ENCODE peak calls at places on chromosomes 1 and 21, in seven cellular contexts. One of them, this sample, is unnamed. For H3K4me1, the result is how much of the 10 kb centered on the place peaks cover.

GRCh38 chr1:16125483-16125882 is 30.4 kb downstream of the EPHA2 start:
- DNase-seq in gastrocnemius medialis: no peak
- DNase-seq in CD4-positive, CD25-positive, alpha-beta regulatory T cell: no peak
- DNase-seq in IMR-90: no peak
- DNase-seq in neural progenitor cell: no peak
- DNase-seq in ovary: no peak
- DNase-seq in upper lobe of right lung: no peak
- DNase-seq in this sample: no peak

GRCh38 chr1:28955930-28956552 is 41.7 kb downstream of the EPB41 start:
- DNase-seq in IMR-90: peak
- DNase-seq in ovary: no peak
- DNase-seq in neural progenitor cell: peak
- DNase-seq in upper lobe of right lung: no peak
- DNase-seq in CD4-positive, CD25-positive, alpha-beta regulatory T cell: no peak
- DNase-seq in gastrocnemius medialis: no peak
- DNase-seq in this sample: no peak

GRCh38 chr21:34598931-34599400 is 15.9 kb downstream of the RCAN1 start:
- DNase-seq in gastrocnemius medialis: no peak
- DNase-seq in CD4-positive, CD25-positive, alpha-beta regulatory T cell: no peak
- DNase-seq in IMR-90: peak
- DNase-seq in upper lobe of right lung: no peak
- DNase-seq in ovary: no peak
- DNase-seq in neural progenitor cell: no peak
- DNase-seq in this sample: peak

GRCh38 chr1:156504062-156504813 is 3.7 kb upstream of the MEF2D start:
- DNase-seq in IMR-90: peak
- DNase-seq in gastrocnemius medialis: peak
- DNase-seq in neural progenitor cell: no peak
- DNase-seq in upper lobe of right lung: peak
- DNase-seq in ovary: no peak
- DNase-seq in CD4-positive, CD25-positive, alpha-beta regulatory T cell: no peak
- DNase-seq in this sample: peak

GRCh38 chr1:111620412-111620971 is 903 bp downstream of the RAP1A start:
- DNase-seq in ovary: no peak
- DNase-seq in CD4-positive, CD25-positive, alpha-beta regulatory T cell: no peak
- DNase-seq in neural progenitor cell: no peak
- DNase-seq in upper lobe of right lung: no peak
- DNase-seq in gastrocnemius medialis: no peak
- DNase-seq in IMR-90: no peak
- DNase-seq in this sample: peak

GRCh38 chr1:230636575-230637163 is 5.6 kb upstream of the COG2 start:
- DNase-seq in neural progenitor cell: no peak
- DNase-seq in IMR-90: no peak
- DNase-seq in CD4-positive, CD25-positive, alpha-beta regulatory T cell: no peak
- DNase-seq in ovary: no peak
- DNase-seq in gastrocnemius medialis: no peak
- DNase-seq in upper lobe of right lung: no peak
- DNase-seq in this sample: no peak

GRCh38 chr1:233355841-233356704 is 28.5 kb downstream of the MAP3K21 start:
- DNase-seq in CD4-positive, CD25-positive, alpha-beta regulatory T cell: peak
- DNase-seq in gastrocnemius medialis: no peak
- DNase-seq in ovary: no peak
- DNase-seq in neural progenitor cell: no peak
- DNase-seq in IMR-90: no peak
- DNase-seq in upper lobe of right lung: no peak
- DNase-seq in this sample: no peak

GRCh38 chr1:175891783-175892309 is 148.5 kb upstream of the TNR start:
- DNase-seq in IMR-90: no peak
- DNase-seq in upper lobe of right lung: no peak
- DNase-seq in CD4-positive, CD25-positive, alpha-beta regulatory T cell: no peak
- DNase-seq in ovary: no peak
- DNase-seq in neural progenitor cell: no peak
- DNase-seq in gastrocnemius medialis: no peak
- DNase-seq in this sample: no peak

GRCh38 chr1:29310616-29311180 is 74.4 kb downstream of the PTPRU start:
- DNase-seq in upper lobe of right lung: peak
- DNase-seq in ovary: no peak
- DNase-seq in neural progenitor cell: no peak
- DNase-seq in gastrocnemius medialis: no peak
- DNase-seq in CD4-positive, CD25-positive, alpha-beta regulatory T cell: no peak
- DNase-seq in IMR-90: no peak
- DNase-seq in this sample: no peak

GRCh38 chr1:204263240-204263848 is 49.6 kb upstream of the GOLT1A start:
- DNase-seq in ovary: no peak
- DNase-seq in CD4-positive, CD25-positive, alpha-beta regulatory T cell: no peak
- DNase-seq in gastrocnemius medialis: no peak
- DNase-seq in IMR-90: peak
- DNase-seq in neural progenitor cell: no peak
- DNase-seq in upper lobe of right lung: no peak
- DNase-seq in this sample: no peak

GRCh38 chr21:42624095-42624830 is 29.2 kb upstream of the PDE9A start:
- DNase-seq in neural progenitor cell: no peak
- DNase-seq in ovary: no peak
- DNase-seq in CD4-positive, CD25-positive, alpha-beta regulatory T cell: no peak
- DNase-seq in gastrocnemius medialis: no peak
- DNase-seq in IMR-90: no peak
- DNase-seq in upper lobe of right lung: peak
- DNase-seq in this sample: no peak

GRCh38 chr1:80212958-80213357 is 1206.4 kb upstream of the ADGRL4 start:
- DNase-seq in gastrocnemius medialis: no peak
- DNase-seq in ovary: no peak
- DNase-seq in IMR-90: no peak
- DNase-seq in CD4-positive, CD25-positive, alpha-beta regulatory T cell: no peak
- DNase-seq in neural progenitor cell: peak
- DNase-seq in upper lobe of right lung: no peak
- DNase-seq in this sample: no peak

GRCh38 chr1:167501513-167502191 is 16.7 kb downstream of the CD247 start:
- DNase-seq in IMR-90: no peak
- DNase-seq in ovary: no peak
- DNase-seq in CD4-positive, CD25-positive, alpha-beta regulatory T cell: no peak
- DNase-seq in gastrocnemius medialis: no peak
- DNase-seq in upper lobe of right lung: no peak
- DNase-seq in neural progenitor cell: no peak
- DNase-seq in this sample: no peak

GRCh38 chr1:214990619-214991018 is 91.9 kb upstream of the KCNK2 start:
- DNase-seq in IMR-90: peak
- DNase-seq in neural progenitor cell: no peak
- DNase-seq in gastrocnemius medialis: no peak
- DNase-seq in upper lobe of right lung: no peak
- DNase-seq in CD4-positive, CD25-positive, alpha-beta regulatory T cell: no peak
- DNase-seq in ovary: no peak
- DNase-seq in this sample: peak

GRCh38 chr1:109133815-109134214 is 19.9 kb downstream of the ELAPOR1 start:
- DNase-seq in upper lobe of right lung: peak
- DNase-seq in CD4-positive, CD25-positive, alpha-beta regulatory T cell: no peak
- DNase-seq in gastrocnemius medialis: peak
- DNase-seq in IMR-90: no peak
- DNase-seq in neural progenitor cell: no peak
- DNase-seq in ovary: no peak
- DNase-seq in this sample: no peak

GRCh38 chr1:198678901-198679329 is 40.1 kb downstream of the PTPRC start:
- DNase-seq in upper lobe of right lung: no peak
- DNase-seq in neural progenitor cell: no peak
- DNase-seq in gastrocnemius medialis: no peak
- DNase-seq in CD4-positive, CD25-positive, alpha-beta regulatory T cell: peak
- DNase-seq in IMR-90: no peak
- DNase-seq in ovary: no peak
- DNase-seq in this sample: no peak
- H3K4me1 ChIP-seq in upper lobe of right lung: under half
- H3K4me1 ChIP-seq in neural progenitor cell: under half
- H3K4me1 ChIP-seq in gastrocnemius medialis: under half
- H3K4me1 ChIP-seq in CD4-positive, CD25-positive, alpha-beta regulatory T cell: half or more
- H3K4me1 ChIP-seq in IMR-90: under half
- H3K4me1 ChIP-seq in ovary: under half
- H3K4me1 ChIP-seq in this sample: under half

GRCh38 chr1:50981741-50982140 is 11.7 kb downstream of the CDKN2C start:
- DNase-seq in CD4-positive, CD25-positive, alpha-beta regulatory T cell: no peak
- DNase-seq in ovary: no peak
- DNase-seq in neural progenitor cell: no peak
- DNase-seq in gastrocnemius medialis: no peak
- DNase-seq in IMR-90: no peak
- DNase-seq in upper lobe of right lung: no peak
- DNase-seq in this sample: no peak
- H3K4me3 ChIP-seq in CD4-positive, CD25-positive, alpha-beta regulatory T cell: no peak
- H3K4me3 ChIP-seq in ovary: no peak
- H3K4me3 ChIP-seq in neural progenitor cell: no peak
- H3K4me3 ChIP-seq in gastrocnemius medialis: no peak
- H3K4me3 ChIP-seq in IMR-90: no peak
- H3K4me3 ChIP-seq in upper lobe of right lung: no peak
- H3K4me3 ChIP-seq in this sample: peak

GRCh38 chr21:38995755-38996154 is 187.5 kb downstream of the PSMG1 start:
- DNase-seq in ovary: no peak
- DNase-seq in CD4-positive, CD25-positive, alpha-beta regulatory T cell: no peak
- DNase-seq in neural progenitor cell: no peak
- DNase-seq in IMR-90: no peak
- DNase-seq in upper lobe of right lung: no peak
- DNase-seq in gastrocnemius medialis: no peak
- DNase-seq in this sample: no peak

GRCh38 chr21:38995071-38995669 is 188.1 kb downstream of the PSMG1 start:
- DNase-seq in IMR-90: no peak
- DNase-seq in ovary: no peak
- DNase-seq in CD4-positive, CD25-positive, alpha-beta regulatory T cell: no peak
- DNase-seq in upper lobe of right lung: no peak
- DNase-seq in neural progenitor cell: no peak
- DNase-seq in gastrocnemius medialis: no peak
- DNase-seq in this sample: no peak

GRCh38 chr21:38992737-38993136 is 187.0 kb downstream of the ETS2 start:
- DNase-seq in ovary: no peak
- DNase-seq in neural progenitor cell: no peak
- DNase-seq in upper lobe of right lung: no peak
- DNase-seq in gastrocnemius medialis: no peak
- DNase-seq in IMR-90: no peak
- DNase-seq in CD4-positive, CD25-positive, alpha-beta regulatory T cell: no peak
- DNase-seq in this sample: no peak

GRCh38 chr21:38994014-38994413 is 188.3 kb downstream of the ETS2 start:
- DNase-seq in ovary: no peak
- DNase-seq in IMR-90: no peak
- DNase-seq in upper lobe of right lung: no peak
- DNase-seq in neural progenitor cell: no peak
- DNase-seq in CD4-positive, CD25-positive, alpha-beta regulatory T cell: no peak
- DNase-seq in gastrocnemius medialis: no peak
- DNase-seq in this sample: no peak

GRCh38 chr21:38993561-38993960 is 187.8 kb downstream of the ETS2 start:
- DNase-seq in ovary: no peak
- DNase-seq in upper lobe of right lung: no peak
- DNase-seq in IMR-90: peak
- DNase-seq in neural progenitor cell: no peak
- DNase-seq in gastrocnemius medialis: peak
- DNase-seq in CD4-positive, CD25-positive, alpha-beta regulatory T cell: no peak
- DNase-seq in this sample: peak
- H3K4me1 ChIP-seq in ovary: under half
- H3K4me1 ChIP-seq in upper lobe of right lung: half or more
- H3K4me1 ChIP-seq in IMR-90: under half
- H3K4me1 ChIP-seq in neural progenitor cell: under half
- H3K4me1 ChIP-seq in gastrocnemius medialis: under half
- H3K4me1 ChIP-seq in CD4-positive, CD25-positive, alpha-beta regulatory T cell: under half
- H3K4me1 ChIP-seq in this sample: under half

GRCh38 chr1:35882945-35883680 is at the start of gene AGO1:
- DNase-seq in IMR-90: peak
- DNase-seq in upper lobe of right lung: peak
- DNase-seq in neural progenitor cell: peak
- DNase-seq in ovary: peak
- DNase-seq in gastrocnemius medialis: peak
- DNase-seq in CD4-positive, CD25-positive, alpha-beta regulatory T cell: peak
- DNase-seq in this sample: peak

GRCh38 chr1:35883681-35884155 is 709 bp downstream of the AGO1 start:
- DNase-seq in gastrocnemius medialis: no peak
- DNase-seq in IMR-90: peak
- DNase-seq in upper lobe of right lung: peak
- DNase-seq in neural progenitor cell: peak
- DNase-seq in ovary: peak
- DNase-seq in CD4-positive, CD25-positive, alpha-beta regulatory T cell: no peak
- DNase-seq in this sample: peak

GRCh38 chr1:35886606-35887431 is 3.8 kb downstream of the AGO1 start:
- DNase-seq in neural progenitor cell: peak
- DNase-seq in CD4-positive, CD25-positive, alpha-beta regulatory T cell: no peak
- DNase-seq in ovary: no peak
- DNase-seq in upper lobe of right lung: no peak
- DNase-seq in IMR-90: peak
- DNase-seq in gastrocnemius medialis: no peak
- DNase-seq in this sample: no peak

GRCh38 chr1:35885961-35886558 is 3.1 kb downstream of the AGO1 start:
- DNase-seq in ovary: no peak
- DNase-seq in upper lobe of right lung: no peak
- DNase-seq in gastrocnemius medialis: no peak
- DNase-seq in neural progenitor cell: peak
- DNase-seq in CD4-positive, CD25-positive, alpha-beta regulatory T cell: no peak
- DNase-seq in IMR-90: no peak
- DNase-seq in this sample: peak

DNA sequence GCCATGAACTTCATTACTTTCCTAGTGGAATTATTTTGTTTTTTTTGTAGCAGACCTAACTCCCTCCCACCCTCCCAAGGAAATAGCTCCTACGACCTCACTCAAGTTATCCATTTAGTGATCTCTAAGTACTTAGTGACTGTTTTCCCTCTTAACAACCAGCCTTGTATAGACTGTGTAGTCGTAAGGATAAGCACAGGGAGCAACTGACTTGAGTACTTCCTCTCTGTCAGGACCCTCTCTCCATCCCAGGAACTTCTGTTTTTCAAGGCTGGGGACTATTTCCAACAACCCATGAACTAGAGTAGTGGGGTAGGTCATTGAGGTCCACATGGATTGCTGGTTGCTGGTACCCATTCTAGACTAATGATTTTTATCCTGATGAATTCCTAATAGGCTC is 1.9 kb downstream of the AGO1 start:
- DNase-seq in neural progenitor cell: peak
- DNase-seq in ovary: no peak
- DNase-seq in CD4-positive, CD25-positive, alpha-beta regulatory T cell: no peak
- DNase-seq in upper lobe of right lung: no peak
- DNase-seq in gastrocnemius medialis: no peak
- DNase-seq in IMR-90: no peak
- DNase-seq in this sample: no peak
- H3K4me3 ChIP-seq in neural progenitor cell: no peak
- H3K4me3 ChIP-seq in ovary: no peak
- H3K4me3 ChIP-seq in CD4-positive, CD25-positive, alpha-beta regulatory T cell: no peak
- H3K4me3 ChIP-seq in upper lobe of right lung: no peak
- H3K4me3 ChIP-seq in gastrocnemius medialis: no peak
- H3K4me3 ChIP-seq in IMR-90: no peak
- H3K4me3 ChIP-seq in this sample: no peak

This sample was measured in adipocyte.